ENCODE peak calls at places on chromosome 18, in seven cellular contexts. T is pancreas, S is AG04450, N is HFF-Myc, U is endodermal cell, K is AG09309, L is tibial artery. V is an unnamed sample.

GRCh38 chr18:8825273-8825672 is 119.9 kb downstream of the MTCL1 start:
- DNase-seq in T (no peak), S (no peak), N (no peak), U (no peak), K (no peak), L (no peak), V (no peak)

GRCh38 chr18:26545737-26546136 is 2.6 kb downstream of the KCTD1 start:
- DNase-seq in T (no peak), S (no peak), N (no peak), U (no peak), K (no peak), L (no peak), V (no peak)

GRCh38 chr18:73407506-73407905 is 539.7 kb upstream of the NETO1 start:
- DNase-seq in T (no peak), S (no peak), N (peak), U (no peak), K (no peak), L (no peak), V (no peak)

GRCh38 chr18:46720521-46720920 is 36.3 kb downstream of the ST8SIA5 start:
- DNase-seq in T (no peak), S (no peak), N (no peak), U (no peak), K (no peak), L (no peak), V (no peak)

GRCh38 chr18:37396981-37397720 is 168.4 kb downstream of the CELF4 start:
- DNase-seq in T (peak), S (no peak), N (no peak), U (no peak), K (no peak), L (no peak), V (no peak)

GRCh38 chr18:8469793-8470192 is 139.4 kb upstream of the RAB12 start:
- DNase-seq in T (no peak), S (no peak), N (peak), U (no peak), K (peak), L (no peak), V (no peak)

GRCh38 chr18:50232419-50232818 is 33.9 kb downstream of the CFAP53 start:
- DNase-seq in T (no peak), S (no peak), N (no peak), U (peak), K (no peak), L (no peak), V (no peak)

GRCh38 chr18:22172594-22173049 is 3.2 kb downstream of the GATA6 start:
- DNase-seq in T (peak), S (no peak), N (no peak), U (peak), K (no peak), L (no peak), V (no peak)

GRCh38 chr18:22168360-22168921 is 948 bp upstream of the GATA6 start:
- DNase-seq in T (peak), S (no peak), N (no peak), U (peak), K (no peak), L (no peak), V (no peak)

GRCh38 chr18:54003195-54003594 is 221.3 kb downstream of the MBD2 start:
- DNase-seq in T (no peak), S (no peak), N (no peak), U (no peak), K (no peak), L (no peak), V (no peak)

GRCh38 chr18:24173997-24174396 is 35.1 kb downstream of the CABYR start:
- DNase-seq in T (no peak), S (no peak), N (no peak), U (no peak), K (no peak), L (no peak), V (no peak)

GRCh38 chr18:8623549-8624106 is 14.4 kb downstream of the RAB12 start:
- DNase-seq in T (no peak), S (no peak), N (no peak), U (no peak), K (no peak), L (no peak), V (no peak)

GRCh38 chr18:49812321-49813070 is 837 bp downstream of the ACAA2 start:
- DNase-seq in T (no peak), S (no peak), N (no peak), U (peak), K (no peak), L (no peak), V (no peak)

DNA sequence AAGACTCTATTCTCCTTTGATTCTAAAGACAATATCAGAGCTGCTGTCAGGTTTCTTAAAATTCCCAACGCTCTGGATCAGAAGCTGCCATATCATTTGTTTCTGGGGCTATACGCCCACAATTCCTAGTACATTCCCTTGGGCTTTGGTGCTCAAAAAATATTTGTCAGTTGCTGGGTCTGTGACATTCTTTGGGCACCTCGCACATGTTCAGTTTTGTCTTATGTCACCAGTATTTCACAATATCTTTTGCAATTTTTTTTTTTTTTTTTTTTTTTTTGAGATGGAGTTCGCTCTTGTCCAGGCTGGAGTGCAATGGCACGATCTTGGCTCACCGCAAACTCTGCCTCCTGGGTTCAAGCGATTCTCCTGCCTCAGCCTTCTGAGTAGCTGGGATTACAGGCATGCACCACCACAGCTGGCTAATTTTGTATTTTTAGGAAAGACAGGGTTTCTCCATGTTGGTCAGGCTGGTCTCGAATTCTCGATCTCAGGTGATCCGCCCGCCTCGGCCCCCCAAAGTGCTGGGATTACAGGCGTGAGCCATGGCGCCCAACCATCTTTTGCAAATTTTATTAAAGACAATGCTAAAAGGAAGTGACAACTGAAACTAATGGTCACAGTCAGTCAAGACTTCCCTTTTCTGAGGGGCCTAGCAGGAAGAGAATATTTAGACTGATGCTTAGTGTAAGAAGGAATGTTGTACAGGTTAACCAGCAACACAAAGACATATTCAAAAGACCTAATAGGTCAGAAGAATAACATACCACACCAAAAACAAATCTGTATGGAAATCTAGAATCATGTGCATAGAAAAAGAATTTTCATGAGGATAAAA is 6.8 kb downstream of the ZNF397 start:
- DNase-seq in T (no peak), S (no peak), N (no peak), U (no peak), K (no peak), L (no peak), V (no peak)
- H3K4me3 ChIP-seq in T (no peak), S (no peak), N (no peak), U (no peak), K (no peak), L (no peak), V (no peak)

GRCh38 chr18:48693006-48693405 is 154.2 kb downstream of the CTIF start:
- DNase-seq in T (no peak), S (no peak), N (no peak), U (no peak), K (no peak), L (no peak), V (no peak)
- TF ChIP-seq CTCF in T (no peak), S (no peak), N (no peak), U (no peak), K (no peak), L (no peak), V (no peak)

DNA sequence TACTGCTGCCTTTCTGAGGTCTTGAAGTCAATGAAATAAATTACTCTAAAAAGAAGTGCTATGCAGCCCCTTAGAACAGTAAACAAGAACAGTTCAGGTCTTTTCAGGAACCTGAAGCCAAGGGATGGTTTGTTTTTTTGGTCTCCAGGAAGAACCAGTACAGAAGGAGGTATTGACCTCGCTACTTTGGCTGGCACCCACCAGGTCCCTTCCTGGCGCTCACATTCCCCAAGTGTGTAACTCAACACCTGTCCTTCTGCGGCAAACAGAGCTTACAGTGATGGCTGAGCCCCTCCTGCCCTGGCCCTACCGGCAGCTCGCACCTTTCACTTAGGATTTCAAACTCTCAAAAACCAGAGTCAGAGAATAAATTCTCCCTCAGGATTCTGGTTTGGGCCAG is 51.9 kb downstream of the SETBP1 start:
- DNase-seq in T (no peak), S (no peak), N (no peak), U (peak), K (no peak), L (no peak), V (no peak)
- H3K4me3 ChIP-seq in T (no peak), S (no peak), N (no peak), U (no peak), K (no peak), L (no peak), V (no peak)

DNA sequence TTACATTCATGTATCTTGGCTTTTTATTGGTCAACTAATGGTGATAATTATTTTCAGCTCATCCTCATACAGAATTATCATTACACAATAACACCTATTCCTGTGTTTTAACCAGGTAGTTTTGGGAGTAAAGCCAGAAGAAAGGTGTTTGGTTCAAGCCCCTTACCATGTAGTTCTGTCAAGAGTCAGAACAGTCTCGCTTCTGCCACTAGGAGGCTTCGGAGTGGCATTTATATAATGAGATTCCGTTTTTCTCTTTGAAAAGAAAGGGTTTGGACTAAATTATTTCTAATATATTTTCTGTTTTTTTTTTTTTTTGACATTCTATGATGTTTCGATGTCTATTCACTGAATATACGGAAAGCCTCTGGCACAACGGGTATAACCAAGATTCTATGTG is 217.8 kb downstream of the CDH7 start:
- DNase-seq in T (no peak), S (no peak), N (no peak), U (no peak), K (no peak), L (no peak), V (no peak)
- TF ChIP-seq CTCF in T (peak), S (no peak), N (no peak), U (peak), K (no peak), L (no peak), V (peak)

GRCh38 chr18:14124689-14125088 is 7.5 kb downstream of the ZNF519 start:
- DNase-seq in T (no peak), S (no peak), N (no peak), U (peak), K (no peak), L (no peak), V (no peak)
- H3K4me3 ChIP-seq in T (no peak), S (no peak), N (no peak), U (no peak), K (no peak), L (no peak), V (no peak)

GRCh38 chr18:52422985-52423601 is 83.1 kb downstream of the DCC start:
- DNase-seq in T (no peak), S (no peak), N (no peak), U (no peak), K (no peak), L (no peak), V (no peak)
- TF ChIP-seq CTCF in T (no peak), S (peak), N (no peak), U (peak), K (no peak), L (no peak), V (peak)

GRCh38 chr18:3216987-3217386 is 2.8 kb downstream of the MYOM1 start:
- DNase-seq in T (no peak), S (no peak), N (no peak), U (no peak), K (no peak), L (no peak), V (no peak)
- H3K4me3 ChIP-seq in T (no peak), S (no peak), N (no peak), U (no peak), K (no peak), L (no peak), V (no peak)

DNA sequence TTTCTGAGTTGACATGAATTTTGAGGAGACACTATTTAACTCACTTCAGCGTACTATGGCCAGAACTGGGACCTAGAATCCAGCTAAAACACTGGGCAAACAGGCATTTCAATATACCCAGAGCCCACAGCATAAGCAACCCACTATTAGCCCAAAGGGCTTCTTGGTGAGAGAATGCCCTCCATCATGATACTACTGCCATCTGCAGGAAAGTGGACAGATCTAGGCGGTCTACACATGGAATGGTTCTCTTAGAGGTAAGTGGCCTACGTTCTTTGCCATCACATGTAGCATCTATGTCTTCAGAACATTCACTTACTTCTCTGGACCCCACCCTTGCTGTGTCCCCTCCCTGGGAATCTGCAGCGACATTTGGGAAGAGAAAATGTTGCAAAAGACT is 181.3 kb upstream of the LINC00305 start:
- DNase-seq in T (no peak), S (no peak), N (no peak), U (peak), K (no peak), L (no peak), V (no peak)
- TF ChIP-seq CTCF in T (no peak), S (no peak), N (no peak), U (peak), K (no peak), L (no peak), V (peak)

V was measured in epithelial cell of proximal tubule.